ENCODE peak calls at places on chromosomes 7 and 10, in six cellular contexts. One of them, this sample, is unnamed.

GRCh38 chr10:74924251-74924954 is 98.0 kb downstream of the KAT6B start:
- DNase-seq in activated naive CD8-positive, alpha-beta T cell treated with anti-CD3 and anti-CD28 coated beads for 36 hours: no peak
- DNase-seq in DMS153: no peak
- DNase-seq in iPS-NIHi11: no peak
- DNase-seq in posterior cingulate gyrus: no peak
- DNase-seq in NCI-H1092: no peak
- DNase-seq in this sample: no peak

GRCh38 chr7:159016591-159016990 is 128.1 kb downstream of the VIPR2 start:
- DNase-seq in activated naive CD8-positive, alpha-beta T cell treated with anti-CD3 and anti-CD28 coated beads for 36 hours: no peak
- DNase-seq in DMS153: no peak
- DNase-seq in iPS-NIHi11: no peak
- DNase-seq in posterior cingulate gyrus: no peak
- DNase-seq in NCI-H1092: no peak
- DNase-seq in this sample: no peak

GRCh38 chr7:102125127-102125561 is 161.5 kb upstream of the SH2B2 start:
- DNase-seq in activated naive CD8-positive, alpha-beta T cell treated with anti-CD3 and anti-CD28 coated beads for 36 hours: peak; percentile 6
- DNase-seq in DMS153: no peak
- DNase-seq in iPS-NIHi11: peak; percentile 74
- DNase-seq in posterior cingulate gyrus: no peak
- DNase-seq in NCI-H1092: no peak
- DNase-seq in this sample: no peak

GRCh38 chr7:46162582-46162981 is 241.5 kb upstream of the IGFBP3 start:
- DNase-seq in activated naive CD8-positive, alpha-beta T cell treated with anti-CD3 and anti-CD28 coated beads for 36 hours: no peak
- DNase-seq in DMS153: peak; percentile 29
- DNase-seq in iPS-NIHi11: no peak
- DNase-seq in posterior cingulate gyrus: no peak
- DNase-seq in NCI-H1092: no peak
- DNase-seq in this sample: no peak

GRCh38 chr7:95246935-95247370 is 77.4 kb downstream of the PON1 start:
- DNase-seq in activated naive CD8-positive, alpha-beta T cell treated with anti-CD3 and anti-CD28 coated beads for 36 hours: peak; percentile 10
- DNase-seq in DMS153: peak; percentile 86
- DNase-seq in iPS-NIHi11: peak; percentile 76
- DNase-seq in posterior cingulate gyrus: peak; percentile 61
- DNase-seq in NCI-H1092: peak; percentile 82
- DNase-seq in this sample: peak; percentile 27

GRCh38 chr10:31318382-31318853 is 598 bp upstream of the ZEB1 start:
- DNase-seq in activated naive CD8-positive, alpha-beta T cell treated with anti-CD3 and anti-CD28 coated beads for 36 hours: peak; percentile 64
- DNase-seq in DMS153: no peak
- DNase-seq in iPS-NIHi11: peak; percentile 40
- DNase-seq in posterior cingulate gyrus: peak; percentile 19
- DNase-seq in NCI-H1092: no peak
- DNase-seq in this sample: peak; percentile 72

GRCh38 chr10:14507156-14507555 is 176.4 kb upstream of the FRMD4A start:
- DNase-seq in activated naive CD8-positive, alpha-beta T cell treated with anti-CD3 and anti-CD28 coated beads for 36 hours: peak; percentile 25
- DNase-seq in DMS153: peak; percentile 93
- DNase-seq in iPS-NIHi11: no peak
- DNase-seq in posterior cingulate gyrus: no peak
- DNase-seq in NCI-H1092: no peak
- DNase-seq in this sample: peak; percentile 34

GRCh38 chr10:44008270-44008916 is 359.7 kb upstream of the ZNF32 start:
- DNase-seq in activated naive CD8-positive, alpha-beta T cell treated with anti-CD3 and anti-CD28 coated beads for 36 hours: no peak
- DNase-seq in DMS153: no peak
- DNase-seq in iPS-NIHi11: no peak
- DNase-seq in posterior cingulate gyrus: no peak
- DNase-seq in NCI-H1092: no peak
- DNase-seq in this sample: no peak

GRCh38 chr10:87646920-87647319 is 12.8 kb upstream of the PAPSS2 start:
- DNase-seq in activated naive CD8-positive, alpha-beta T cell treated with anti-CD3 and anti-CD28 coated beads for 36 hours: peak; percentile 14
- DNase-seq in DMS153: no peak
- DNase-seq in iPS-NIHi11: no peak
- DNase-seq in posterior cingulate gyrus: no peak
- DNase-seq in NCI-H1092: no peak
- DNase-seq in this sample: no peak

GRCh38 chr7:55121249-55121648 is 102.4 kb downstream of the EGFR start:
- DNase-seq in activated naive CD8-positive, alpha-beta T cell treated with anti-CD3 and anti-CD28 coated beads for 36 hours: no peak
- DNase-seq in DMS153: no peak
- DNase-seq in iPS-NIHi11: no peak
- DNase-seq in posterior cingulate gyrus: no peak
- DNase-seq in NCI-H1092: no peak
- DNase-seq in this sample: no peak

GRCh38 chr7:24889611-24890010 is 90.4 kb downstream of the OSBPL3 start:
- DNase-seq in activated naive CD8-positive, alpha-beta T cell treated with anti-CD3 and anti-CD28 coated beads for 36 hours: no peak
- DNase-seq in DMS153: no peak
- DNase-seq in iPS-NIHi11: no peak
- DNase-seq in posterior cingulate gyrus: no peak
- DNase-seq in NCI-H1092: peak; percentile 74
- DNase-seq in this sample: no peak

GRCh38 chr10:17586741-17587720 is 30.1 kb downstream of the HACD1 start:
- DNase-seq in activated naive CD8-positive, alpha-beta T cell treated with anti-CD3 and anti-CD28 coated beads for 36 hours: no peak
- DNase-seq in DMS153: no peak
- DNase-seq in iPS-NIHi11: no peak
- DNase-seq in posterior cingulate gyrus: no peak
- DNase-seq in NCI-H1092: no peak
- DNase-seq in this sample: peak; percentile 10

GRCh38 chr7:7946486-7946885 is 22.1 kb upstream of the GLCCI1 start:
- DNase-seq in activated naive CD8-positive, alpha-beta T cell treated with anti-CD3 and anti-CD28 coated beads for 36 hours: no peak
- DNase-seq in DMS153: no peak
- DNase-seq in iPS-NIHi11: no peak
- DNase-seq in posterior cingulate gyrus: no peak
- DNase-seq in NCI-H1092: no peak
- DNase-seq in this sample: no peak

GRCh38 chr7:44127161-44127560 is 3.8 kb upstream of the POLD2 start:
- DNase-seq in activated naive CD8-positive, alpha-beta T cell treated with anti-CD3 and anti-CD28 coated beads for 36 hours: no peak
- DNase-seq in DMS153: no peak
- DNase-seq in iPS-NIHi11: no peak
- DNase-seq in posterior cingulate gyrus: no peak
- DNase-seq in NCI-H1092: no peak
- DNase-seq in this sample: no peak

GRCh38 chr10:59593768-59594167 is 115.9 kb downstream of the SLC16A9 start:
- DNase-seq in activated naive CD8-positive, alpha-beta T cell treated with anti-CD3 and anti-CD28 coated beads for 36 hours: no peak
- DNase-seq in DMS153: no peak
- DNase-seq in iPS-NIHi11: no peak
- DNase-seq in posterior cingulate gyrus: no peak
- DNase-seq in NCI-H1092: no peak
- DNase-seq in this sample: no peak

GRCh38 chr10:49605177-49605938 is 4.8 kb upstream of the SLC18A3 start:
- DNase-seq in activated naive CD8-positive, alpha-beta T cell treated with anti-CD3 and anti-CD28 coated beads for 36 hours: no peak
- DNase-seq in DMS153: peak; percentile 66
- DNase-seq in iPS-NIHi11: no peak
- DNase-seq in posterior cingulate gyrus: no peak
- DNase-seq in NCI-H1092: peak; percentile 43
- DNase-seq in this sample: peak; percentile 1

GRCh38 chr10:121053151-121053550 is 202.0 kb downstream of the WDR11 start:
- DNase-seq in activated naive CD8-positive, alpha-beta T cell treated with anti-CD3 and anti-CD28 coated beads for 36 hours: no peak
- DNase-seq in DMS153: no peak
- DNase-seq in iPS-NIHi11: no peak
- DNase-seq in posterior cingulate gyrus: no peak
- DNase-seq in NCI-H1092: no peak
- DNase-seq in this sample: no peak

GRCh38 chr7:149285581-149285975 is 23.6 kb downstream of the ZNF783 start:
- DNase-seq in activated naive CD8-positive, alpha-beta T cell treated with anti-CD3 and anti-CD28 coated beads for 36 hours: no peak
- DNase-seq in DMS153: no peak
- DNase-seq in iPS-NIHi11: peak; percentile 57
- DNase-seq in posterior cingulate gyrus: no peak
- DNase-seq in NCI-H1092: no peak
- DNase-seq in this sample: no peak

GRCh38 chr10:83276971-83277370 is 862.3 kb upstream of the GHITM start:
- DNase-seq in activated naive CD8-positive, alpha-beta T cell treated with anti-CD3 and anti-CD28 coated beads for 36 hours: no peak
- DNase-seq in DMS153: no peak
- DNase-seq in iPS-NIHi11: no peak
- DNase-seq in posterior cingulate gyrus: no peak
- DNase-seq in NCI-H1092: no peak
- DNase-seq in this sample: no peak

GRCh38 chr10:101120884-101121660 is 10.0 kb upstream of the TLX1 start:
- DNase-seq in activated naive CD8-positive, alpha-beta T cell treated with anti-CD3 and anti-CD28 coated beads for 36 hours: no peak
- DNase-seq in DMS153: no peak
- DNase-seq in iPS-NIHi11: no peak
- DNase-seq in posterior cingulate gyrus: no peak
- DNase-seq in NCI-H1092: no peak
- DNase-seq in this sample: no peak